ENCODE peak calls at places on chromosomes 13 and 19, in eight cellular contexts. D, X, O, S, H, T, I and G are unnamed samples.

GRCh38 chr13:57123660-57124059 is 17.1 kb upstream of the PRR20A start:
- DNase-seq in D (no peak), X (no peak), O (no peak), S (peak), H (no peak), T (peak), I (no peak), G (peak)

GRCh38 chr13:106506286-106506685 is 29.2 kb downstream of the EFNB2 start:
- DNase-seq in D (no peak), X (no peak), O (no peak), S (no peak), H (no peak), T (no peak), I (no peak), G (no peak)

GRCh38 chr13:40164137-40164536 is 502.3 kb downstream of the FOXO1 start:
- DNase-seq in D (no peak), X (no peak), O (peak), S (no peak), H (no peak), T (no peak), I (no peak), G (peak)

GRCh38 chr13:44399045-44399444 is 25.4 kb downstream of the SERP2 start:
- DNase-seq in D (no peak), X (no peak), O (no peak), S (no peak), H (no peak), T (no peak), I (no peak), G (no peak)

GRCh38 chr13:25977671-25978070 is 74.1 kb downstream of the SHISA2 start:
- DNase-seq in D (no peak), X (no peak), O (no peak), S (no peak), H (no peak), T (no peak), I (no peak), G (no peak)

GRCh38 chr13:51714663-51715168 is 89.2 kb downstream of the DHRS12 start:
- DNase-seq in D (peak), X (no peak), O (peak), S (no peak), H (no peak), T (no peak), I (no peak), G (no peak)

GRCh38 chr13:105871768-105872167 is 663.7 kb downstream of the EFNB2 start:
- DNase-seq in D (no peak), X (no peak), O (no peak), S (no peak), H (no peak), T (no peak), I (no peak), G (no peak)

GRCh38 chr19:6363429-6363828 is 2.1 kb downstream of the CLPP start:
- DNase-seq in D (no peak), X (no peak), O (no peak), S (no peak), H (no peak), T (no peak), I (no peak), G (no peak)

GRCh38 chr19:38265213-38265861 is 964 bp downstream of the SPINT2 start:
- DNase-seq in D (no peak), X (no peak), O (no peak), S (no peak), H (no peak), T (no peak), I (peak), G (no peak)

GRCh38 chr19:4140237-4140711 is 13.2 kb upstream of the CREB3L3 start:
- DNase-seq in D (peak), X (no peak), O (no peak), S (no peak), H (no peak), T (no peak), I (no peak), G (peak)

GRCh38 chr19:54121259-54121658 is 5.7 kb downstream of the PRPF31 start:
- DNase-seq in D (no peak), X (no peak), O (no peak), S (no peak), H (no peak), T (no peak), I (no peak), G (no peak)

GRCh38 chr13:47829684-47830083 is 171.4 kb downstream of the SUCLA2 start:
- DNase-seq in D (peak), X (no peak), O (no peak), S (no peak), H (no peak), T (no peak), I (no peak), G (no peak)

GRCh38 chr19:18762125-18763023 is 28.7 kb downstream of the COMP start:
- DNase-seq in D (no peak), X (no peak), O (no peak), S (peak), H (peak), T (no peak), I (peak), G (peak)

GRCh38 chr19:14528419-14529253 is 758 bp upstream of the TECR start:
- DNase-seq in D (no peak), X (no peak), O (no peak), S (no peak), H (peak), T (no peak), I (peak), G (peak)

GRCh38 chr19:35901854-35902661 is at the start of gene HCST:
- DNase-seq in D (no peak), X (no peak), O (no peak), S (no peak), H (no peak), T (no peak), I (no peak), G (no peak)

GRCh38 chr13:80036845-80037504 is 304.0 kb downstream of the SPRY2 start:
- DNase-seq in D (no peak), X (no peak), O (no peak), S (no peak), H (no peak), T (no peak), I (no peak), G (peak)

GRCh38 chr13:29920018-29920643 is 69.7 kb upstream of the UBL3 start:
- DNase-seq in D (no peak), X (no peak), O (no peak), S (no peak), H (no peak), T (no peak), I (no peak), G (no peak)

GRCh38 chr19:48826606-48827020 is 9.7 kb downstream of the HSD17B14 start:
- DNase-seq in D (no peak), X (no peak), O (no peak), S (no peak), H (no peak), T (no peak), I (no peak), G (no peak)

GRCh38 chr13:100394005-100394695 is 194.4 kb downstream of the GGACT start:
- DNase-seq in D (peak), X (no peak), O (peak), S (peak), H (no peak), T (no peak), I (no peak), G (no peak)

GRCh38 chr13:46160474-46161066 is 21.4 kb downstream of the LCP1 start:
- DNase-seq in D (peak), X (no peak), O (peak), S (peak), H (no peak), T (no peak), I (no peak), G (no peak)

GRCh38 chr13:110070046-110070445 is 236.9 kb downstream of the COL4A1 start:
- DNase-seq in D (no peak), X (no peak), O (no peak), S (no peak), H (no peak), T (no peak), I (no peak), G (no peak)

GRCh38 chr19:49718991-49719390 is 28.1 kb downstream of the CPT1C start:
- DNase-seq in D (no peak), X (no peak), O (no peak), S (no peak), H (no peak), T (no peak), I (no peak), G (no peak)

GRCh38 chr13:40043759-40044158 is 388.3 kb downstream of the COG6 start:
- DNase-seq in D (no peak), X (no peak), O (no peak), S (no peak), H (no peak), T (no peak), I (no peak), G (no peak)

GRCh38 chr19:45075215-45076028 is 856 bp downstream of the ZNF296 start:
- DNase-seq in D (no peak), X (no peak), O (no peak), S (peak), H (peak), T (peak), I (peak), G (peak)

GRCh38 chr19:45515081-45515624 is 7.9 kb downstream of the VASP start:
- DNase-seq in D (no peak), X (no peak), O (no peak), S (peak), H (peak), T (no peak), I (no peak), G (no peak)

GRCh38 chr19:28710278-28710677 is 502.7 kb downstream of the UQCRFS1 start:
- DNase-seq in D (no peak), X (no peak), O (peak), S (no peak), H (no peak), T (no peak), I (no peak), G (no peak)

GRCh38 chr19:33683881-33684549 is 62.3 kb downstream of the CHST8 start:
- DNase-seq in D (peak), X (no peak), O (no peak), S (peak), H (peak), T (peak), I (no peak), G (peak)

GRCh38 chr19:5967994-5968430 is 9.9 kb downstream of the RANBP3 start:
- DNase-seq in D (peak), X (peak), O (peak), S (peak), H (peak), T (no peak), I (peak), G (peak)

GRCh38 chr13:88217372-88217771 is 546.2 kb downstream of the SLITRK5 start:
- DNase-seq in D (no peak), X (no peak), O (no peak), S (no peak), H (no peak), T (no peak), I (no peak), G (no peak)

GRCh38 chr13:73090116-73090811 is 31.5 kb downstream of the KLF5 start:
- DNase-seq in D (peak), X (no peak), O (peak), S (no peak), H (no peak), T (no peak), I (peak), G (peak)

GRCh38 chr13:33244210-33244906 is 41.2 kb downstream of the STARD13 start:
- DNase-seq in D (no peak), X (no peak), O (no peak), S (no peak), H (no peak), T (no peak), I (no peak), G (no peak)

GRCh38 chr19:38617764-38618589 is at the start of gene MAP4K1:
- DNase-seq in D (no peak), X (no peak), O (no peak), S (peak), H (peak), T (peak), I (no peak), G (peak)

GRCh38 chr13:53138369-53139036 is 109.9 kb downstream of the OLFM4 start:
- DNase-seq in D (peak), X (no peak), O (no peak), S (no peak), H (peak), T (no peak), I (no peak), G (no peak)

GRCh38 chr13:113049521-113049941 is 56.1 kb upstream of the F7 start:
- DNase-seq in D (no peak), X (peak), O (no peak), S (no peak), H (no peak), T (peak), I (no peak), G (no peak)

DNA sequence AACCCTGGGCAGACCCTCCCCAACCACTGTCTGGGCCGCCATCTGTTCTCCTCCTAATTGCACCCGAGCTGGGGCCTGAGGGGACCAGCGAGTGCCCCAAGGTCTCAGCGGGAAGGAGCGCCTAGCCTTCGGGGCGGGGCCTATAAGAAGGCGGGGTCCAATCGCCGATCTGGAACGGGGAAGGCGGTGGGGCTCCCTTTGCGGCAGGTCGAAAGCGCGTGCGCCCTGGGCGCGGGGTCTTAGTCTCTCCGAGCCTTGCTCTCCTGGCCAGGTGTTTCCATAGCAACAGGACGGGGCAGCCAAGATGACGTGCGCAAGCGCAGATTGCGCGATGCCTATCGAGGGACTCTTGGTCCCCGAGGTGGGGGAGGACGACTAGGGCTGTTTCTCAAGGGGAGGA is 2.8 kb downstream of the MAST1 start:
- DNase-seq in D (no peak), X (no peak), O (no peak), S (no peak), H (no peak), T (no peak), I (no peak), G (no peak)
- H3K27ac ChIP-seq in D (no peak), X (no peak), O (no peak), S (no peak), H (no peak), T (no peak), I (no peak), G (peak)

GRCh38 chr13:111515648-111516047 is 195.2 kb downstream of the TEX29 start:
- DNase-seq in D (no peak), X (peak), O (no peak), S (no peak), H (no peak), T (no peak), I (no peak), G (no peak)

GRCh38 chr13:111514646-111515617 is 194.5 kb downstream of the TEX29 start:
- DNase-seq in D (no peak), X (no peak), O (no peak), S (no peak), H (no peak), T (no peak), I (no peak), G (no peak)

GRCh38 chr13:111512707-111513106 is 192.3 kb downstream of the TEX29 start:
- DNase-seq in D (no peak), X (no peak), O (no peak), S (no peak), H (no peak), T (no peak), I (no peak), G (no peak)

GRCh38 chr13:111511805-111512504 is 191.5 kb downstream of the TEX29 start:
- DNase-seq in D (peak), X (no peak), O (no peak), S (no peak), H (no peak), T (no peak), I (no peak), G (no peak)

GRCh38 chr13:111513766-111514611 is 193.5 kb downstream of the TEX29 start:
- DNase-seq in D (no peak), X (no peak), O (no peak), S (no peak), H (no peak), T (no peak), I (no peak), G (no peak)
- H3K4me3 ChIP-seq in D (no peak), X (no peak), O (no peak), S (no peak), H (no peak), T (no peak), I (no peak), G (no peak)

GRCh38 chr19:2949939-2950285 is 5.1 kb upstream of the ZNF77 start:
- DNase-seq in D (peak), X (no peak), O (no peak), S (peak), H (no peak), T (no peak), I (no peak), G (peak)
- H3K27ac ChIP-seq in D (peak), X (peak), O (peak), S (peak), H (peak), T (peak), I (peak), G (peak)

GRCh38 chr13:24271231-24271610 is 38.2 kb upstream of the C1QTNF9 start:
- DNase-seq in D (no peak), X (no peak), O (no peak), S (no peak), H (no peak), T (no peak), I (no peak), G (no peak)
- H3K4me3 ChIP-seq in D (peak), X (peak), O (no peak), S (peak), H (peak), T (peak), I (peak), G (peak)

GRCh38 chr19:17145546-17146497 is 69.3 kb upstream of the USE1 start:
- DNase-seq in D (no peak), X (no peak), O (no peak), S (no peak), H (no peak), T (no peak), I (no peak), G (no peak)
- H3K27ac ChIP-seq in D (no peak), X (no peak), O (no peak), S (no peak), H (no peak), T (peak), I (no peak), G (no peak)

DNA sequence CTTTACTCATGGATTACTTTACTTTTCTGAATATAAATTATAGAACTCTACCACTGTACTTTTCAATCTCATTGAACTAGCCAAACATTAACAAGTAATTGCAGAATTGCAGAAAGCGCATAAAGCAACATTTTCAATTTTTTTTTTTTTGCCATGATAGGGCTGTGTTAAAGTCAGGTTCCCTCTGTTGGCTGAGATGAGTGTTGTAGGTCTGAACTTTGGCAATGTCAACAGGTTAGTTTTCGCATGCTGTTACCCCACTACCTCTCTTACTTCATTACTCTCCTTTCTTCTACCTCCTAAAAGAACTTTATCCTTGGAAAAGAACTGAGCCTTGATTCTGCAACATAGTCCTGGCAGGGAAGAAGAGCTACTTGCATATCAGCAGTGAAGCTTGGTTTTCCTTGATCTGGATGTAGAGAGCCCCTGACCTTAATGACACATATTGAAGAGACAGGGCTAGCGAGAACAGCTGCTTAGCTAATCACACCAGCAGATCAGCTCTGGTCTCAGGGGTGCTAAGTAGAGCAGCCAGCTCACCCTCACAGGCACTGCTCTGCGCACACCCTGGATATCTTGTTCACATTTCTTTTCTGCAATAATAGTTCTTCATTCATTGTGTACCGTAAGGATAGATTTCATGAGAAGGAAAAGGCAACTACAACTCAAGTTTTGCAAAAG is 119.5 kb downstream of the FLT1 start:
- DNase-seq in D (no peak), X (no peak), O (no peak), S (no peak), H (no peak), T (no peak), I (no peak), G (no peak)
- H3K4me3 ChIP-seq in D (no peak), X (no peak), O (no peak), S (no peak), H (no peak), T (no peak), I (no peak), G (no peak)